ENCODE peak calls at places on chromosomes 7 and 10, in five cellular contexts. U, C, J, R and W are unnamed samples.

GRCh38 chr10:13816195-13816926 is 229.6 kb downstream of the PRPF18 start:
- DNase-seq in U (no peak), R (peak), C (no peak), J (peak), W (no peak)

GRCh38 chr7:105934577-105935185 is 28.4 kb upstream of the CDHR3 start:
- DNase-seq in J (peak), C (peak), U (peak), R (peak), W (no peak)

GRCh38 chr7:78063758-78064157 is 265.2 kb downstream of the PHTF2 start:
- DNase-seq in R (no peak), J (no peak), U (no peak), C (peak), W (no peak)

GRCh38 chr10:89079991-89080390 is 89.4 kb downstream of the FAS start:
- DNase-seq in J (peak), C (no peak), R (no peak), U (no peak), W (no peak)

GRCh38 chr10:63788152-63788821 is 267.1 kb downstream of the REEP3 start:
- DNase-seq in C (no peak), J (no peak), U (no peak), R (no peak), W (no peak)

GRCh38 chr7:22444181-22444966 is 55.6 kb downstream of the STEAP1B start:
- DNase-seq in R (no peak), C (no peak), U (no peak), J (no peak), W (no peak)

GRCh38 chr10:27319752-27320561 is 79.4 kb upstream of the ACBD5 start:
- DNase-seq in J (peak), U (no peak), C (no peak), R (peak), W (peak)

GRCh38 chr10:104337985-104338735 is at the start of gene ITPRIP:
- DNase-seq in C (peak), R (peak), J (peak), U (peak), W (no peak)

GRCh38 chr7:130286881-130287280 is 6.1 kb upstream of the CPA4 start:
- DNase-seq in R (no peak), J (no peak), U (no peak), C (no peak), W (no peak)

GRCh38 chr10:96714031-96714590 is 6.2 kb downstream of the PIK3AP1 start:
- DNase-seq in R (peak), U (no peak), C (no peak), J (no peak), W (peak)